ENCODE peak calls at places on chromosome 15, in nine cellular contexts. E is osteocyte, X is Calu3, I is endothelial cell, O is choroid plexus epithelial cell, F is NB4, K is RWPE1, Y is fibroblast of lung, L is progenitor cell of endocrine pancreas. D is an unnamed sample.

GRCh38 chr15:52733696-52734255 is 54.6 kb upstream of the ATOSA start:
- DNase-seq in E (no peak), X (no peak), I (no peak), O (no peak), F (no peak), K (no peak), Y (no peak), L (no peak), D (no peak)

GRCh38 chr15:80587816-80588456 is 107.2 kb upstream of the ABHD17C start:
- DNase-seq in E (no peak), X (peak), I (no peak), O (peak), F (peak), K (no peak), Y (peak), L (no peak), D (no peak)

GRCh38 chr15:27967541-27967940 is 131.6 kb downstream of the OCA2 start:
- DNase-seq in E (no peak), X (no peak), I (no peak), O (no peak), F (no peak), K (no peak), Y (no peak), L (no peak), D (no peak)

GRCh38 chr15:81863157-81863556 is 182.7 kb downstream of the MEX3B start:
- DNase-seq in E (no peak), X (no peak), I (no peak), O (peak), F (no peak), K (no peak), Y (peak), L (no peak), D (no peak)

GRCh38 chr15:69318033-69318432 is 19.3 kb downstream of the PAQR5 start:
- DNase-seq in E (no peak), X (no peak), I (no peak), O (no peak), F (no peak), K (no peak), Y (no peak), L (no peak), D (no peak)

GRCh38 chr15:94970831-94971230 is 739.5 kb downstream of the MCTP2 start:
- DNase-seq in E (no peak), X (no peak), I (no peak), O (no peak), F (no peak), K (no peak), Y (no peak), L (no peak), D (no peak)

GRCh38 chr15:99451484-99451883 is 114.3 kb upstream of the MEF2A start:
- DNase-seq in E (peak), X (no peak), I (no peak), O (no peak), F (no peak), K (no peak), Y (no peak), L (no peak), D (no peak)

GRCh38 chr15:94164202-94164807 is 67.1 kb upstream of the MCTP2 start:
- DNase-seq in E (no peak), X (peak), I (peak), O (peak), F (peak), K (peak), Y (peak), L (peak), D (peak)

GRCh38 chr15:57156210-57156887 is 220.0 kb upstream of the CGNL1 start:
- DNase-seq in E (no peak), X (no peak), I (no peak), O (no peak), F (no peak), K (no peak), Y (no peak), L (no peak), D (no peak)

GRCh38 chr15:34851751-34852150 is 56.4 kb upstream of the ACTC1 start:
- DNase-seq in E (no peak), X (no peak), I (no peak), O (no peak), F (no peak), K (no peak), Y (no peak), L (no peak), D (no peak)

GRCh38 chr15:58229297-58229768 is 91.2 kb downstream of the AQP9 start:
- DNase-seq in E (no peak), X (no peak), I (no peak), O (peak), F (no peak), K (no peak), Y (no peak), L (no peak), D (no peak)

GRCh38 chr15:98518823-98519561 is 129.3 kb upstream of the IGF1R start:
- DNase-seq in E (no peak), X (peak), I (peak), O (peak), F (peak), K (peak), Y (peak), L (peak), D (peak)

GRCh38 chr15:60346077-60346476 is 51.7 kb downstream of the ANXA2 start:
- DNase-seq in E (no peak), X (no peak), I (no peak), O (no peak), F (no peak), K (no peak), Y (no peak), L (no peak), D (no peak)

DNA sequence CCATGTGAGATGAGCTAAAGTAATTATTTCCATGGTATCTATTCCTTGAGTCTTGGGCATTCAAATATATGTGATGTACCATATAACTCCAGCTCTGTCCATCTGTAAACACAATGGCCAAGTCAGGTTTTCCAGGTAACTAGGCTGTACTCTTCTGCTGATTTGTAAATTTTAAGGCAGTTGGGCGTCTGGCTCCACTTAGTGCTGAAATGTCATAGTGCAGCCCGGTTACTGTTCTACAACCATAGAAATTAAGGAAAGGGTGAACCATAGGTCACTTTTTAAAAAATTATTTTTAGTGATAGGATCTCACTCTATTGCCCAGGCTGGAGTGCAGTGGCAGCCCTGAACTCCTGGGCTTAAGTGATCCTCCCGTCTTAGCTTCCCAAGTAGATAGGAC is 44.7 kb upstream of the GOLM2 start:
- DNase-seq in E (no peak), X (no peak), I (no peak), O (no peak), F (no peak), K (no peak), Y (no peak), L (no peak), D (no peak)
- TF ChIP-seq CTCF in E (no peak), X (no peak), I (no peak), O (peak), F (no peak), K (peak), Y (peak), L (peak), D (no peak)

GRCh38 chr15:65334586-65335231 is 30.2 kb downstream of the RNU5B-1 start:
- DNase-seq in E (no peak), X (no peak), I (peak), O (peak), F (no peak), K (no peak), Y (no peak), L (no peak), D (no peak)

GRCh38 chr15:65335278-65336055 is 31.0 kb downstream of the RNU5B-1 start:
- DNase-seq in E (no peak), X (no peak), I (no peak), O (no peak), F (no peak), K (no peak), Y (no peak), L (no peak), D (no peak)

GRCh38 chr15:65333441-65333820 is 29.0 kb downstream of the RNU5B-1 start:
- DNase-seq in E (no peak), X (no peak), I (no peak), O (no peak), F (no peak), K (peak), Y (no peak), L (no peak), D (no peak)

GRCh38 chr15:65332662-65333440 is 28.4 kb downstream of the RNU5B-1 start:
- DNase-seq in E (no peak), X (no peak), I (no peak), O (no peak), F (no peak), K (no peak), Y (no peak), L (no peak), D (no peak)

DNA sequence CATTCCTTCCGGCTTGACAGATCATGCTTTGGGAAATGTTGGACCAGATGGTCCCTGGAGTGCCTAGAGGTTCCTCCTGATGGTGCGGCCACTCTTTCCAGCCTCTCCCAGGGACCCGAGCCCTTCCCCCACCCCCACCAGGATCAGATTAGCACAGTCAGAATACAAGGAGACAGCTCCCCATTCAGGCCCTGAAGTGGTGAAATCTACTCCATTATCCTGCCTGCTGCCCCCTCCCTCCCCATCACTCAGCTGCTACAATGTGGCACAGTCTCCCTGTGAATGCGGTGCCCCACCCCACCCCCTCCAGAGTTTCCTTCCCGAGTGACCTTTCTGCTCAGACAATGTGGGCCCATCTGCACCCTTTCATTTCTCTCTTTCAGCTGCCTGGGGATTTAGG is 29.4 kb downstream of the RNU5B-1 start:
- DNase-seq in E (no peak), X (no peak), I (no peak), O (no peak), F (no peak), K (no peak), Y (no peak), L (no peak), D (no peak)
- TF ChIP-seq CTCF in E (no peak), X (no peak), I (no peak), O (no peak), F (no peak), K (no peak), Y (no peak), L (no peak), D (no peak)

DNA sequence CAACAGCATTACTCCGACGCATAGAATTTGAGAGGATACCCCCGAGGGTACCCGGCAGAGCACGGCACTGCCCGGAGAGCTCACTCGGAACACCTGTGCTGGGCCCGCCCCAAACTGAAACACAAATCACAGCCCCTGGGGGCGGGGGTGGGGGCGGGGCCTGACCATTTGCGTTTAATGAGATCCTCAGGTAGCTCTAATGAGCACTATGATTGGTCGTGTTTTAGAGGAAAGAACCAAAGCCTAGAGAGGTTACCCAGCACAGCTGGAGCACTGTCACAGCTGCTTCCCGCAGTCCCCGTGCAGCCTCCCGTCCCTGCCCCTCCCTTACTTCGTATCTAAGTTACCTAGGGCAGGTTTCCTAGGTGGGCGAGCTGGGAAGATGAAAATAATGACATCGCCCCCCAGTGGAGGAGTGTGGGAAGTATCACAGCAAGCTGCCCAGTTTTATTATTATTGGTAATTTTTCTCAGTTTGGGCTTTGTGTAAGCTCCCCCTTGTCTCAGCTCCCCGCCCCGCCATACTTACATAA is 187.1 kb downstream of the PDE8A start:
- DNase-seq in E (no peak), X (peak), I (peak), O (peak), F (peak), K (peak), Y (peak), L (peak), D (peak)
- TF ChIP-seq CTCF in E (peak), X (peak), I (peak), O (peak), F (peak), K (peak), Y (peak), L (peak), D (peak)

GRCh38 chr15:40053234-40054055 is 14.5 kb upstream of the SRP14 start:
- DNase-seq in E (no peak), X (no peak), I (no peak), O (peak), F (peak), K (no peak), Y (no peak), L (no peak), D (peak)
- TF ChIP-seq CTCF in E (peak), X (no peak), I (no peak), O (peak), F (no peak), K (no peak), Y (peak), L (no peak), D (peak)

GRCh38 chr15:90893175-90894090 is 9.1 kb downstream of the FES start:
- DNase-seq in E (no peak), X (no peak), I (no peak), O (no peak), F (no peak), K (no peak), Y (no peak), L (no peak), D (no peak)
- TF ChIP-seq CTCF in E (no peak), X (no peak), I (peak), O (no peak), F (peak), K (no peak), Y (no peak), L (peak), D (no peak)

GRCh38 chr15:63341898-63342297 is 39.7 kb downstream of the CA12 start:
- DNase-seq in E (no peak), X (no peak), I (no peak), O (no peak), F (no peak), K (no peak), Y (no peak), L (no peak), D (no peak)
- TF ChIP-seq CTCF in E (no peak), X (no peak), I (no peak), O (no peak), F (no peak), K (no peak), Y (no peak), L (no peak), D (no peak)

DNA sequence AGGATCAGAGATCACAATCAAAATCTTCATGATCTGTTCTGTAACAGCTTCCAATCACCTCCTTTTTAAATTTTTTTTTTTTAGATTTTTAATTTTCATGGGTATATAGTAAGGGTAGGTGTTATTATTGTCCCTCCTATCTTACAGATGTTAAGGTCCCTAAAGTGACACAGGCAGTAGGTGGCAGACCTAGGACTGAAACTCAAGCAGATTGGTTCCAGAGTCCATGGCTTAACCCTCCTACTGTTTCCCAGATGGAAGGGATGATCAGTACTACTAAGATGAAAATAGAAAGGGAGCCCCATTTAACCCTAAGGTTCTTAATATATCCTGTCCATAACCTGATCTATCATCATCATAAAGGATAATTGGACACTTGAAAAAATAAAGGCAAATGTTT is 57.1 kb downstream of the CHAC1 start:
- DNase-seq in E (no peak), X (no peak), I (no peak), O (no peak), F (no peak), K (no peak), Y (no peak), L (no peak), D (no peak)
- TF ChIP-seq CTCF in E (no peak), X (no peak), I (no peak), O (no peak), F (no peak), K (no peak), Y (no peak), L (no peak), D (no peak)

GRCh38 chr15:89500397-89501270 is 4.3 kb upstream of the RHCG start:
- DNase-seq in E (no peak), X (peak), I (no peak), O (no peak), F (no peak), K (no peak), Y (no peak), L (no peak), D (peak)
- TF ChIP-seq CTCF in E (peak), X (peak), I (peak), O (peak), F (peak), K (no peak), Y (peak), L (peak), D (peak)